ENCODE peak calls at places on chromosomes 11 and 22, in four cellular contexts. One of them, this sample, is unnamed. For H3K9me3 and H3K27me3, the result is how much of the 10 kb centered on the place peaks cover.

GRCh38 chr11:70541699-70542098 is 143.4 kb downstream of the CTTN start:
- DNase-seq in mesenchymal stem cell: no peak
- DNase-seq in H9: no peak
- DNase-seq in neuronal stem cell: no peak
- DNase-seq in this sample: no peak

GRCh38 chr22:42074153-42074750 is at the start of gene PHETA2:
- DNase-seq in H9: peak
- DNase-seq in neuronal stem cell: no peak
- DNase-seq in mesenchymal stem cell: no peak
- DNase-seq in this sample: peak

GRCh38 chr11:111724615-111725129 is 41.5 kb downstream of the PPP2R1B start:
- DNase-seq in neuronal stem cell: no peak
- DNase-seq in mesenchymal stem cell: no peak
- DNase-seq in H9: no peak
- DNase-seq in this sample: no peak

GRCh38 chr22:34281738-34282137 is 361.5 kb upstream of the LARGE1 start:
- DNase-seq in neuronal stem cell: no peak
- DNase-seq in mesenchymal stem cell: no peak
- DNase-seq in H9: no peak
- DNase-seq in this sample: no peak

GRCh38 chr11:2320591-2321310 is 18.9 kb downstream of the TSPAN32 start:
- DNase-seq in mesenchymal stem cell: no peak
- DNase-seq in H9: no peak
- DNase-seq in neuronal stem cell: no peak
- DNase-seq in this sample: no peak

GRCh38 chr22:32396255-32396654 is 15.8 kb downstream of the RTCB start:
- DNase-seq in H9: no peak
- DNase-seq in neuronal stem cell: no peak
- DNase-seq in mesenchymal stem cell: no peak
- DNase-seq in this sample: no peak

GRCh38 chr11:69817265-69818236 is 1.7 kb downstream of the FGF3 start:
- DNase-seq in neuronal stem cell: no peak
- DNase-seq in mesenchymal stem cell: peak
- DNase-seq in H9: no peak
- DNase-seq in this sample: peak

GRCh38 chr22:43151251-43152000 is at the start of gene TSPO:
- DNase-seq in neuronal stem cell: peak
- DNase-seq in H9: peak
- DNase-seq in mesenchymal stem cell: peak
- DNase-seq in this sample: no peak

GRCh38 chr11:128757235-128757711 is 63.4 kb downstream of the FLI1 start:
- DNase-seq in neuronal stem cell: no peak
- DNase-seq in mesenchymal stem cell: peak
- DNase-seq in H9: peak
- DNase-seq in this sample: peak

GRCh38 chr11:45997599-45997998 is 75.1 kb downstream of the LARGE2 start:
- DNase-seq in H9: no peak
- DNase-seq in mesenchymal stem cell: no peak
- DNase-seq in neuronal stem cell: no peak
- DNase-seq in this sample: peak

GRCh38 chr22:38285015-38285414 is 12.2 kb upstream of the TMEM184B start:
- DNase-seq in neuronal stem cell: no peak
- DNase-seq in mesenchymal stem cell: no peak
- DNase-seq in H9: no peak
- DNase-seq in this sample: no peak

GRCh38 chr11:35166369-35167360 is 27.7 kb downstream of the CD44 start:
- DNase-seq in H9: no peak
- DNase-seq in mesenchymal stem cell: peak
- DNase-seq in neuronal stem cell: no peak
- DNase-seq in this sample: peak

GRCh38 chr11:32312865-32313403 is 122.4 kb downstream of the WT1 start:
- DNase-seq in neuronal stem cell: no peak
- DNase-seq in mesenchymal stem cell: peak
- DNase-seq in H9: peak
- DNase-seq in this sample: peak

GRCh38 chr11:15816270-15816871 is 540.0 kb downstream of the SOX6 start:
- DNase-seq in H9: no peak
- DNase-seq in mesenchymal stem cell: peak
- DNase-seq in neuronal stem cell: no peak
- DNase-seq in this sample: peak

GRCh38 chr11:69918938-69919650 is 99.9 kb upstream of the FGF3 start:
- DNase-seq in neuronal stem cell: peak
- DNase-seq in H9: peak
- DNase-seq in mesenchymal stem cell: peak
- DNase-seq in this sample: peak

GRCh38 chr11:111259871-111260270 is 14.3 kb downstream of the POU2AF2 start:
- DNase-seq in neuronal stem cell: no peak
- DNase-seq in mesenchymal stem cell: no peak
- DNase-seq in H9: no peak
- DNase-seq in this sample: peak

GRCh38 chr11:58647866-58648265 is 25.4 kb downstream of the CNTF start:
- DNase-seq in neuronal stem cell: no peak
- DNase-seq in H9: no peak
- DNase-seq in mesenchymal stem cell: no peak
- DNase-seq in this sample: no peak

GRCh38 chr11:67287355-67288197 is 1.5 kb upstream of the ANKRD13D start:
- DNase-seq in H9: no peak
- DNase-seq in neuronal stem cell: no peak
- DNase-seq in mesenchymal stem cell: no peak
- DNase-seq in this sample: no peak

GRCh38 chr11:22304337-22304961 is 33.7 kb upstream of the SLC17A6 start:
- DNase-seq in H9: no peak
- DNase-seq in mesenchymal stem cell: peak
- DNase-seq in neuronal stem cell: no peak
- DNase-seq in this sample: peak

GRCh38 chr22:28108851-28109250 is 189.8 kb upstream of the PITPNB start:
- DNase-seq in mesenchymal stem cell: no peak
- DNase-seq in H9: no peak
- DNase-seq in neuronal stem cell: no peak
- DNase-seq in this sample: no peak

GRCh38 chr11:35237860-35238715 is 99.1 kb downstream of the CD44 start:
- DNase-seq in mesenchymal stem cell: no peak
- DNase-seq in neuronal stem cell: peak
- DNase-seq in H9: peak
- DNase-seq in this sample: peak

GRCh38 chr22:44391026-44391425 is 78.3 kb upstream of the SHISAL1 start:
- DNase-seq in mesenchymal stem cell: no peak
- DNase-seq in H9: peak
- DNase-seq in neuronal stem cell: no peak
- DNase-seq in this sample: no peak

GRCh38 chr22:19062139-19062789 is 59.9 kb downstream of the DGCR2 start:
- DNase-seq in mesenchymal stem cell: no peak
- DNase-seq in neuronal stem cell: no peak
- DNase-seq in H9: no peak
- DNase-seq in this sample: no peak

GRCh38 chr11:115721309-115722007 is 217.2 kb upstream of the CADM1 start:
- DNase-seq in neuronal stem cell: no peak
- DNase-seq in mesenchymal stem cell: no peak
- DNase-seq in H9: no peak
- DNase-seq in this sample: no peak

GRCh38 chr11:44517541-44517940 is 47.9 kb upstream of the CD82 start:
- DNase-seq in neuronal stem cell: no peak
- DNase-seq in H9: no peak
- DNase-seq in mesenchymal stem cell: no peak
- DNase-seq in this sample: no peak

GRCh38 chr11:3340025-3340424 is 38.9 kb downstream of the ZNF195 start:
- DNase-seq in neuronal stem cell: no peak
- DNase-seq in H9: no peak
- DNase-seq in mesenchymal stem cell: peak
- DNase-seq in this sample: peak

GRCh38 chr11:23767576-23767975 is 729.3 kb upstream of the LUZP2 start:
- DNase-seq in mesenchymal stem cell: peak
- DNase-seq in H9: no peak
- DNase-seq in neuronal stem cell: no peak
- DNase-seq in this sample: no peak
- H3K9me3 ChIP-seq in mesenchymal stem cell: under half
- H3K9me3 ChIP-seq in H9: under half
- H3K9me3 ChIP-seq in neuronal stem cell: under half
- H3K9me3 ChIP-seq in this sample: under half

GRCh38 chr11:5258543-5259262 is 4.1 kb upstream of the HBG2 start:
- DNase-seq in mesenchymal stem cell: no peak
- DNase-seq in H9: peak
- DNase-seq in neuronal stem cell: no peak
- DNase-seq in this sample: no peak
- H4K91ac ChIP-seq in mesenchymal stem cell: no peak
- H4K91ac ChIP-seq in H9: no peak
- H4K91ac ChIP-seq in neuronal stem cell: no peak
- H4K91ac ChIP-seq in this sample: no peak

GRCh38 chr11:62439785-62440602 is 21.2 kb downstream of the SCGB1A1 start:
- DNase-seq in neuronal stem cell: no peak
- DNase-seq in H9: no peak
- DNase-seq in mesenchymal stem cell: no peak
- DNase-seq in this sample: no peak
- H3K27me3 ChIP-seq in neuronal stem cell: under half
- H3K27me3 ChIP-seq in H9: under half
- H3K27me3 ChIP-seq in mesenchymal stem cell: under half
- H3K27me3 ChIP-seq in this sample: under half

GRCh38 chr22:50691521-50691920 is 18.9 kb downstream of the SHANK3 start:
- DNase-seq in H9: peak
- DNase-seq in mesenchymal stem cell: no peak
- DNase-seq in neuronal stem cell: no peak
- DNase-seq in this sample: peak
- H3K9me3 ChIP-seq in H9: under half
- H3K9me3 ChIP-seq in mesenchymal stem cell: under half
- H3K9me3 ChIP-seq in neuronal stem cell: under half
- H3K9me3 ChIP-seq in this sample: under half

DNA sequence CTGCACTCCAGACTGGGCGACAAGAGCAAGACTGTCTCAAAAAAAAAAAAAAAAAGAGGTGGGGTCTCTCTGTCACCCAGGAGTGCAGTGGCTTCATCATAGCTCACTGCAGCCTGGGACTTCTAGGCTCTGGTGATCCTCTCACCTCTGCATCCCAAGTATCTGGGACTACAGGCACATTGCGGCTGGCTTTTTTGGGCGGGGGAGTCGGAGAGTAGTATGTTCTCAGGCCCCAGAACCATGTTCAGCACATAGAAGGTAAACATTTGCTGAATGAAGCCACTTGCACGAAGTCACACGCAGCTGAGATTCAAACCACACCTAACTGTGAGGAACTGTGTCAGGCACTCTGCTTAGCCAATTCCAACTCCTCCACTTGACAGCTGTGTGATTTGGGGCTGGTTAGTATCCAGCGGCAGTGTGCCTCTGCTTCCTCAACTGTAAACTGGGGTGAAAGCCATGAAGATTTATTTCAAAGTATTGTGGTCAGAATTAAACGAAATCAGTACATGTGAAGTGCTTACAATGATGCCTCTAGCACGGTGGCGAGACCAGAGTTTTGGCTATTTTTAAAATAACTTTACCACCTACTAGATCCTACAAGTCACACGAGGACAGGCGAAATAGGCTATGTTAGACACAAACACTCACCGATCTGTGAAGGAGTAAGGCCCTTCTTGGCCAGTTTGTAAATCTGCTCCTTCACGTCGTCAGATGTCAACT is 789 bp downstream of the RPS13 start:
- DNase-seq in H9: no peak
- DNase-seq in neuronal stem cell: no peak
- DNase-seq in mesenchymal stem cell: peak
- DNase-seq in this sample: peak
- H4K91ac ChIP-seq in H9: no peak
- H4K91ac ChIP-seq in neuronal stem cell: peak
- H4K91ac ChIP-seq in mesenchymal stem cell: no peak
- H4K91ac ChIP-seq in this sample: peak

GRCh38 chr11:57468276-57468675 is 7.9 kb downstream of the RTN4RL2 start:
- DNase-seq in neuronal stem cell: no peak
- DNase-seq in mesenchymal stem cell: no peak
- DNase-seq in H9: no peak
- DNase-seq in this sample: no peak
- H3K27me3 ChIP-seq in neuronal stem cell: under half
- H3K27me3 ChIP-seq in mesenchymal stem cell: under half
- H3K27me3 ChIP-seq in H9: under half
- H3K27me3 ChIP-seq in this sample: under half

GRCh38 chr11:114612686-114613085 is 17.1 kb upstream of the NXPE4 start:
- DNase-seq in neuronal stem cell: no peak
- DNase-seq in H9: no peak
- DNase-seq in mesenchymal stem cell: no peak
- DNase-seq in this sample: no peak

GRCh38 chr11:114615448-114616361 is 20.1 kb upstream of the NXPE4 start:
- DNase-seq in neuronal stem cell: no peak
- DNase-seq in mesenchymal stem cell: no peak
- DNase-seq in H9: no peak
- DNase-seq in this sample: no peak

GRCh38 chr11:114610984-114611944 is 15.7 kb upstream of the NXPE4 start:
- DNase-seq in neuronal stem cell: no peak
- DNase-seq in H9: no peak
- DNase-seq in mesenchymal stem cell: peak
- DNase-seq in this sample: no peak

GRCh38 chr11:114616516-114616915 is 20.9 kb upstream of the NXPE4 start:
- DNase-seq in H9: no peak
- DNase-seq in neuronal stem cell: no peak
- DNase-seq in mesenchymal stem cell: no peak
- DNase-seq in this sample: no peak

GRCh38 chr11:114614127-114614720 is 18.6 kb upstream of the NXPE4 start:
- DNase-seq in neuronal stem cell: no peak
- DNase-seq in mesenchymal stem cell: no peak
- DNase-seq in H9: no peak
- DNase-seq in this sample: no peak
- H3K9me3 ChIP-seq in neuronal stem cell: under half
- H3K9me3 ChIP-seq in mesenchymal stem cell: under half
- H3K9me3 ChIP-seq in H9: under half
- H3K9me3 ChIP-seq in this sample: under half

DNA sequence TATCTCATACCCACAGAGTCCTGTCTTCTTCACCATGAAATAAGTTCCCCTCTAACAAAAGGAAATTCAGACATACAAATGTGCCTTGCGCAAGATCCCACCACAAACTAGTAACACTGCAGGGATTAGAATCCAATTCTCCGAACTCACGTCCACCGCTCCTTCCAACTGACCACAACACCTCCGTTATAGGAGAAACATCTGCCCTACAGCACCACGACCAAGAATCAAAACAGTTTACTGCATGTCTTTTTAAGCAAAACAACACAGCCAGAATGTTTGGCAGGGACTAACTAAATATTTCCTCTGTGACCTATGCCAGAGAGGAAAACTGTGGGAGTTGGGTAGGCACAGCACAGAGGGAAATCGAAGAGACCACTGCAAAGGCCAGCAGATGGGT is 72.7 kb upstream of the AKIP1 start:
- DNase-seq in H9: no peak
- DNase-seq in mesenchymal stem cell: peak
- DNase-seq in neuronal stem cell: no peak
- DNase-seq in this sample: no peak
- H4K91ac ChIP-seq in H9: no peak
- H4K91ac ChIP-seq in mesenchymal stem cell: no peak
- H4K91ac ChIP-seq in neuronal stem cell: no peak
- H4K91ac ChIP-seq in this sample: no peak

This sample was measured in trophoblast cell.